ENCODE peak calls at places on chromosome 1, in nine cellular contexts. O is IMR-90, R is lower lobe of right lung, C is upper lobe of left lung, Y is GM23338, D is lower leg skin, Z is AG04450, N is esophagus squamous epithelium, J is left ventricle myocardium inferior. P is an unnamed sample.

GRCh38 chr1:56094168-56094567 is 485.2 kb downstream of the PLPP3 start:
- DNase-seq in R (no peak), O (no peak), C (no peak), Z (no peak), Y (no peak), N (no peak), D (no peak), J (no peak), P (no peak)

GRCh38 chr1:31671556-31672201 is 27.0 kb upstream of the PEF1 start:
- DNase-seq in C (no peak), R (no peak), D (no peak), O (peak; percentile 13), J (no peak), Z (no peak), N (no peak), Y (no peak), P (no peak)

GRCh38 chr1:50458507-50458906 is 35.3 kb upstream of the DMRTA2 start:
- DNase-seq in D (no peak), Y (no peak), N (no peak), Z (no peak), O (no peak), J (no peak), R (no peak), C (no peak), P (no peak)

GRCh38 chr1:73953611-73954010 is 244.4 kb downstream of the LRRIQ3 start:
- DNase-seq in Z (no peak), O (no peak), J (no peak), N (no peak), D (no peak), Y (no peak), C (no peak), R (no peak), P (no peak)

GRCh38 chr1:78387872-78388271 is 102.9 kb upstream of the PTGFR start:
- DNase-seq in Z (no peak), O (no peak), J (no peak), Y (no peak), R (no peak), N (no peak), C (no peak), D (no peak), P (no peak)

GRCh38 chr1:109927908-109928307 is 17.3 kb downstream of the CSF1 start:
- DNase-seq in R (no peak), J (peak; percentile 76), Z (no peak), D (peak; percentile 93), O (peak; percentile 76), Y (no peak), N (no peak), C (peak; percentile 19), P (peak; percentile 78)

GRCh38 chr1:238991730-238992490 is 394.5 kb upstream of the CHRM3 start:
- DNase-seq in D (no peak), Y (no peak), Z (no peak), N (no peak), C (no peak), J (no peak), O (no peak), R (no peak), P (peak; percentile 29)

GRCh38 chr1:156266051-156266450 is 16.6 kb downstream of the SMG5 start:
- DNase-seq in J (no peak), Y (no peak), D (no peak), R (no peak), C (peak; percentile 58), N (no peak), Z (no peak), O (no peak), P (no peak)

GRCh38 chr1:154463512-154463990 is 38.5 kb upstream of the TDRD10 start:
- DNase-seq in J (no peak), C (no peak), N (no peak), R (no peak), Z (no peak), D (peak; percentile 87), O (no peak), Y (no peak), P (no peak)

GRCh38 chr1:62530516-62531154 is 66.7 kb upstream of the ANGPTL3 start:
- DNase-seq in Y (peak; percentile 86), O (peak; percentile 40), N (no peak), C (no peak), D (no peak), J (peak; percentile 18), Z (peak; percentile 6), R (peak; percentile 45), P (peak; percentile 11)

GRCh38 chr1:24898152-24898908 is 31.7 kb downstream of the RUNX3 start:
- DNase-seq in O (peak; percentile 12), N (no peak), C (peak; percentile 84), R (peak; percentile 73), Y (peak; percentile 80), J (no peak), Z (no peak), D (peak; percentile 90), P (no peak)

GRCh38 chr1:20483833-20484525 is 2.0 kb downstream of the CAMK2N1 start:
- DNase-seq in Z (no peak), J (no peak), D (no peak), N (no peak), R (no peak), C (peak; percentile 84), Y (peak; percentile 69), O (peak; percentile 22), P (no peak)

GRCh38 chr1:230368363-230368762 is 57.8 kb downstream of the PGBD5 start:
- DNase-seq in Y (no peak), N (no peak), C (no peak), Z (no peak), O (no peak), J (no peak), R (no peak), D (no peak), P (no peak)

GRCh38 chr1:39409055-39409816 is 82.2 kb upstream of the BMP8A start:
- DNase-seq in D (peak; percentile 92), C (no peak), Z (no peak), R (peak; percentile 63), Y (peak; percentile 82), N (no peak), O (peak; percentile 75), J (peak; percentile 57), P (no peak)

DNA sequence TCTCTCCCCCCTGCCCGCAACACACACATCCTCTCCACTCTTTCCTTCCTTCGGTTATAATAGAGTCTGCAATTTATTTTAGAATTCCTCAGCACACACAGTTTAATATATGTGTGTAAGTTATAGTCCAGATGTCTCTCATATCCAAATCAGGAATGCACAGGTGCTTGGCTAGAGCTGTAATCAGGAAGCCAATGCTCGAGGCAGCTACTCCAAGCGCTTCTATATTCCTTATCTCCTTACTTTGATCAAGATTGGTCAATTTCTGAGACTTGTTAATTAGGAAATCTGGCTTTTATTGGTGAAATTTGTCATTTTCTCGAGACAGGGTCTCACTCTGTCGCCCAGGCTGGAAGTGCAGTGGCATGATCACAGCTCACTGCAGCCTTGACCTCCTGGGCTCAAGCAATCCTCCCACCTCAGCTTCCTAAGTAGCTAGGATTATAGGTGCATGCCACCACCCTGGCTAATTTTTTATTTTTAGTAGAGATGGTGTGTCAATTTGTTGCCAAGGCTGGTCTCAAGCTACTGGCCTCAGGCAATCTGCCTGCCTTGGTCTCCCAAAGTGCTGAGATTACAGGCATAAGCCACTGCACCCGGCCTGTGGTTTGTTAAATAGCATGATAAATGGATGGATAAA is 27.7 kb downstream of the RPL5 start:
- DNase-seq in J (no peak), Y (no peak), O (no peak), D (no peak), N (no peak), C (no peak), R (no peak), Z (no peak), P (no peak)
- H3K4me3 ChIP-seq in J (peak overlapping the region; percentile 55), Y (no peak overlapping the region), O (no peak overlapping the region), D (no peak overlapping the region), N (no peak overlapping the region), C (no peak overlapping the region), R (no peak overlapping the region), Z (no peak overlapping the region), P (no peak overlapping the region)

DNA sequence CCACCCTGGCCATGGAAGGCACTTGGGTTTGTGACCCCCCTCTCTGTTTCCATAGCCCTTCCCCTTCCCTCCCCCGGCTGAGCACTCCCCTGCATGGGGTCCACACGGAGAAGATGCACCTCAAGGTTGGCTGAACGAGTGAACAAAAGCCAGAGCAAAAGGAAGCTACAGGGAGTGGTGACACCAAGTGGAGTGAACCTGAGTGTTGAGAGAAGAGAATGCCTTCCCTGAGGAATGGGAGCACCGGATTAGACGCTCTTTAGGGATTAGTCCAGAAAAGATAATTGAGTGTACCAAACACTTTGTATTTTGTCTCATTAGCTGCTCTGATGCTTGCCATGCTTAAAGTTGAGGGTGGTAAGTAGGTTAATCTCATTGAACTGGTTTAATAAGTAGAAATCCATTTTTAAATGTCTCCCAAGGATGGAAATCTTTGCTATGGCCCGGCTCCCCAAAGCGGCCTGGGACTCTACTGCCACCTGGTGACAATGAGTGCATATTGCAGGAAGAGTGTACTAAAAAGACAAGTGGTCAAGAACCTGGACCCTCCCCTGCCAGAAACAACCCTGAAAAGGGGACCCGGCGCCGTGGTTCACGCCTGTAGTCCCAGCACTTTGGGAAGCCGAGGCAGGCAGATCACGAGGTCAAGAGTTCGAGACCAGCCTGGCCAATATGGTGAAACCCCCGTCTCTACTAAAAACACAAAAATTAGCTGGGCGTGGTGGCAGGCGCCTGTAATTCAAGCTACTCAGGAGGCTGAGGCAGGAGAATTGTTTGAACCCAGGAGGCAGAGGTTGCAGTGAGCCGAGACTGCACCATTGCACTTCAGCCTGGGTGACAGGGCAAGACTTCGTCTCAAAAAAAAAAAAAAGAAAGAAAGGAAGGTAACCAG is 150.6 kb upstream of the ZC3H12A start:
- DNase-seq in Y (peak; percentile 88), Z (no peak), J (no peak), N (no peak), R (no peak), O (peak; percentile 3), D (no peak), C (no peak), P (no peak)
- TF ChIP-seq CTCF in Y (peak; percentile 94), Z (peak; percentile 69), J (peak; percentile 46), N (peak; percentile 58), R (peak; percentile 51), O (peak; percentile 59), D (no peak), C (peak; percentile 45), P (peak; percentile 53)

DNA sequence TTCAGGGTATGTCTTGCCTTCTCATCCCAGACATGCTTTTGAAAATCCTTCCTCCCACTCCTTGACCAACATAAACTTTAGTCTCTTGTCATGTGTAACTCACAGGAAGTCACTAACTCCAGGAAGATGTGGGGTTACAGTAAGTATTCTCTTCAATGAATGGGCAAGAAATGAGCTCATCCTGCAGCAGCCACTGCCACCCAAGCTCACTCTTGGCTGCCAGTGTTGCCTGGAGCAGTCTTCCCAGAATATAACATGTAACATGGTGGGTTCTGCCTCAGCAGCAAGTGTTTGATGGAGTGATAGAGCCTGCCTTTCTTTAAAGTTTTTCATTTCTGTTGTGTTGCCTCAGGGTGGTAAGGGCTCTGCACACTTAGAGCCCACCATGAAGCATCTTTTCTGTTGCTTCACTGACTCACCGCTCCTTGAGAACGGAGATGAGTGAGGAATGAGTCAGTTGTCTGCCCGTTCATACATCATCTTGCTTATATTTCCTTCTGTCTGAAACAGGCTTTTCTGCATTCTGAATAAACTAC is 187.0 kb downstream of the TPR start:
- DNase-seq in J (no peak), D (no peak), R (no peak), O (peak; percentile 94), Y (no peak), C (no peak), Z (peak; percentile 47), N (no peak), P (peak; percentile 40)
- H3K4me3 ChIP-seq in J (no peak overlapping the region), D (no peak overlapping the region), R (no peak overlapping the region), O (no peak overlapping the region), Y (no peak overlapping the region), C (no peak overlapping the region), Z (no peak overlapping the region), N (no peak overlapping the region), P (no peak overlapping the region)

DNA sequence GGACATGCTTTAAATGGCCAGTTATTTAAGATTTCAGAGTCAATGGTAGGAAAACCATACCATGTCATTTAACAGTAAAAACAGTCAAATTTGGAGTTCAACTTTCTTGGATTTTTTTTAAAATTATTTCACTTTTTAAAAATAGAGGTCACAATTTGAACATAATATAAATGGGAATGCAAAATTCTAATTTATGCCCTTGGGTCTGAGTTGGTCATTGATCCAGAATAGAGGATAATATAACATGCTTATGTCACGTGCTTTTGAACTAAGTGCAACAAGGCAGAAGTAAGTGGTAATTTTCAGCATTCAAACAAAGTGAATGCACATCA is 113.1 kb upstream of the SLC35F3 start:
- DNase-seq in D (no peak), Z (no peak), N (no peak), J (no peak), C (no peak), R (no peak), Y (no peak), O (no peak), P (no peak)
- TF ChIP-seq CTCF in D (no peak), Z (no peak), N (no peak), J (no peak), C (no peak), R (no peak), Y (no peak), O (no peak), P (no peak)